ENCODE peak calls at places on chromosomes 4 and X, in seven cellular contexts. M, S, P, L, T, U and B are unnamed samples.

GRCh38 chr4:97235516-97235915 is 907.8 kb downstream of the STPG2 start:
- DNase-seq in U (no peak), P (no peak), M (no peak), S (no peak), T (no peak), L (no peak), B (no peak)

GRCh38 chrX:15207994-15208393 is 61.9 kb downstream of the ASB9 start:
- DNase-seq in M (no peak), T (no peak), S (no peak), P (no peak), U (no peak), L (no peak), B (no peak)

GRCh38 chr4:173301518-173302201 is 32.5 kb downstream of the HMGB2 start:
- DNase-seq in S (peak; percentile 31), P (peak; percentile 82), U (no peak), L (peak; percentile 37), M (peak; percentile 82), T (peak; percentile 45), B (peak; percentile 49)

GRCh38 chrX:53445977-53446376 is 11.8 kb upstream of the HSD17B10 start:
- DNase-seq in T (peak; percentile 66), U (peak; percentile 0), P (peak; percentile 50), M (peak; percentile 40), L (peak; percentile 45), S (peak; percentile 30), B (peak; percentile 78)

GRCh38 chrX:45755719-45756118 is 555.0 kb upstream of the DIPK2B start:
- DNase-seq in P (no peak), M (no peak), U (no peak), T (no peak), L (no peak), S (no peak), B (peak; percentile 58)

GRCh38 chrX:10159069-10159468 is 2.3 kb downstream of the CLCN4 start:
- DNase-seq in U (peak; percentile 9), T (no peak), S (no peak), L (peak; percentile 18), P (no peak), M (no peak), B (no peak)

GRCh38 chrX:31057291-31057690 is 14.6 kb downstream of the FTHL17 start:
- DNase-seq in U (no peak), T (no peak), M (no peak), L (no peak), P (no peak), S (no peak), B (peak; percentile 11)

GRCh38 chr4:184275766-184276165 is 58.1 kb upstream of the ENPP6 start:
- DNase-seq in M (no peak), U (no peak), L (no peak), S (no peak), T (no peak), P (peak; percentile 95), B (peak; percentile 28)

GRCh38 chr4:145957307-145957706 is 18.7 kb upstream of the ZNF827 start:
- DNase-seq in P (no peak), M (no peak), L (no peak), U (no peak), S (no peak), T (no peak), B (no peak)

GRCh38 chrX:9724711-9725110 is 40.9 kb downstream of the GPR143 start:
- DNase-seq in M (no peak), U (no peak), L (no peak), P (peak; percentile 13), S (peak; percentile 13), T (peak; percentile 26), B (no peak)

GRCh38 chrX:45598841-45599240 is 398.2 kb upstream of the DIPK2B start:
- DNase-seq in M (peak; percentile 54), S (peak; percentile 33), U (no peak), T (no peak), P (no peak), L (no peak), B (no peak)

GRCh38 chr4:158259955-158260575 is 49.8 kb downstream of the TMEM144 start:
- DNase-seq in P (peak; percentile 17), S (peak; percentile 46), L (peak; percentile 28), T (peak; percentile 56), U (no peak), M (peak; percentile 60), B (peak; percentile 27)

GRCh38 chr4:158914178-158914577 is 145.4 kb downstream of the FNIP2 start:
- DNase-seq in M (peak; percentile 74), P (peak; percentile 68), T (peak; percentile 68), S (peak; percentile 80), L (no peak), U (no peak), B (no peak)